ENCODE peak calls at places on chromosomes 6 and 20, in seven cellular contexts. Z is GM06990, N is body of pancreas, G is fibroblast of lung, C is omental fat pad, R is left ventricle myocardium inferior, B is breast epithelium. D is an unnamed sample.

GRCh38 chr6:63634630-63635029 is 972 bp upstream of the PHF3 start:
- DNase-seq in G (no peak), C (no peak), R (no peak), N (no peak), Z (no peak), B (no peak), D (no peak)

GRCh38 chr20:5650191-5650691 is 100.0 kb upstream of the SHLD1 start:
- DNase-seq in B (no peak), N (no peak), C (no peak), Z (peak), R (no peak), G (no peak), D (no peak)

GRCh38 chr6:41073968-41074691 is 1.4 kb downstream of the NFYA start:
- DNase-seq in Z (no peak), C (no peak), N (no peak), R (no peak), B (no peak), G (peak), D (no peak)

GRCh38 chr20:14921546-14921945 is 584.1 kb upstream of the FLRT3 start:
- DNase-seq in B (no peak), R (no peak), G (peak), Z (no peak), C (no peak), N (no peak), D (no peak)

GRCh38 chr20:62893700-62894099 is 32.1 kb upstream of the TCFL5 start:
- DNase-seq in R (peak), N (no peak), C (no peak), B (no peak), Z (no peak), G (no peak), D (no peak)

GRCh38 chr6:101001012-101001411 is 119.9 kb upstream of the ASCC3 start:
- DNase-seq in N (no peak), R (no peak), B (no peak), G (no peak), Z (no peak), C (no peak), D (no peak)

GRCh38 chr6:109443425-109443950 is 3.0 kb downstream of the SMPD2 start:
- DNase-seq in B (no peak), Z (no peak), C (no peak), N (no peak), R (no peak), G (no peak), D (no peak)

GRCh38 chr20:11401988-11402387 is 515.7 kb upstream of the BTBD3 start:
- DNase-seq in R (no peak), N (no peak), G (no peak), B (no peak), C (no peak), Z (no peak), D (no peak)

GRCh38 chr20:62455929-62456328 is 19.9 kb downstream of the GATA5 start:
- DNase-seq in Z (no peak), N (no peak), G (no peak), R (no peak), C (no peak), B (no peak), D (peak)

GRCh38 chr20:57672164-57672563 is 37.7 kb downstream of the PMEPA1 start:
- DNase-seq in N (peak), Z (no peak), G (peak), C (no peak), B (no peak), R (peak), D (no peak)

GRCh38 chr6:106883808-106884262 is 90.7 kb downstream of the CD24 start:
- DNase-seq in N (no peak), C (no peak), G (no peak), Z (no peak), B (no peak), R (no peak), D (no peak)

GRCh38 chr6:119978274-119978889 is 628.8 kb upstream of the MAN1A1 start:
- DNase-seq in N (peak), B (no peak), R (no peak), Z (no peak), G (peak), C (no peak), D (no peak)

GRCh38 chr6:119980802-119981201 is 631.2 kb upstream of the MAN1A1 start:
- DNase-seq in B (no peak), G (no peak), Z (no peak), C (no peak), N (no peak), R (no peak), D (no peak)

GRCh38 chr6:119974430-119975159 is 625.0 kb upstream of the MAN1A1 start:
- DNase-seq in R (no peak), G (no peak), C (no peak), B (no peak), N (no peak), Z (no peak), D (no peak)

GRCh38 chr6:119979862-119980261 is 630.3 kb upstream of the MAN1A1 start:
- DNase-seq in C (no peak), G (peak), B (no peak), N (no peak), Z (no peak), R (no peak), D (no peak)
- TF ChIP-seq CTCF in C (no peak), G (peak), B (no peak), N (no peak), Z (peak), R (no peak), D (peak)

GRCh38 chr20:36666181-36666740 is 20.3 kb upstream of the SLA2 start:
- DNase-seq in Z (no peak), G (peak), B (no peak), C (no peak), N (peak), R (no peak), D (no peak)
- TF ChIP-seq CTCF in Z (peak), G (peak), B (no peak), C (no peak), N (peak), R (peak), D (no peak)

GRCh38 chr20:290081-290831 is at the start of gene C20orf96:
- DNase-seq in R (peak), Z (peak), B (peak), N (peak), G (peak), C (peak), D (peak)
- TF ChIP-seq CTCF in R (peak), Z (peak), B (no peak), N (peak), G (peak), C (no peak), D (no peak)

DNA sequence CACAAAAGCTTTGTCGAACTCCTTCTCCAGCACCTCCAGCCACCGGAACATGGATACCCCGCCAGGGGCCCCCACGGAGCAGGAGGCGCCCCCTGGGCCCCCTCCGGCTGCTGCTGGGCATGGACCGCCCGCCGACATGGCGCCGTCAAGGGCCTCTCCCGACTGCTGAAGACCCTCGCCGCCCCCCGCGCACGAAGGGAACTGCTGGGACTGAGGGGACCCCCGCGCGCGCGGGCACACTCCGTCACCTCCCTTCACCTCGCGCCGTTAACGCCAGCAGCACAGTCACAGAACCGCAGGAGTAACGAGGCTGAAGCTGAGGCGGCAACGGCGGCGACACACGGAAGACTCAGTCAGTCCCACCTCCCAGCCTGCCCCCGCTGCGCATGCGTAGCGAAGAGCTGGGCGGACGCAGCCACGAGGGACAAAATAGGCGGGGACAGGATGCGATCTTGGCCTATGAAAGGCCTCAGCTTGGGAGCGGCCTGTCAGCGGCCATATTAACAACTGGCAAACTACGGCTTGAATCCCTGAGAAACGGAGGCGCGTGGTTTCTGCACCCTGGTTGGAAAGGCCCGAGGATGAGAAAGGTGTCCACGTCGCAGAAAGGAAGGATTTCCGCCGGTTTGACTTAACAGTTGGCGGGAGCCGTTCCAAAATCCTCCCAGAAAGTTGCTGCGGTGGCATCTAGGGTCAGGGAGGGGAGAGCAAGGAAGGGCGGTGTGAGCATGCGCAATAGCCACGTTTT is at the start of gene GOPC:
- DNase-seq in Z (peak), G (peak), N (peak), B (peak), R (peak), C (peak), D (peak)
- TF ChIP-seq CTCF in Z (peak), G (peak), N (no peak), B (no peak), R (peak), C (no peak), D (no peak)

GRCh38 chr6:8664070-8664469 is 228.7 kb upstream of the SLC35B3 start:
- DNase-seq in N (no peak), C (no peak), G (no peak), Z (no peak), R (no peak), B (no peak), D (no peak)

GRCh38 chr6:8655670-8656454 is 220.5 kb upstream of the SLC35B3 start:
- DNase-seq in C (no peak), R (no peak), Z (no peak), B (no peak), N (no peak), G (no peak), D (no peak)

GRCh38 chr6:8657522-8657921 is 222.2 kb upstream of the SLC35B3 start:
- DNase-seq in N (no peak), R (no peak), C (no peak), G (no peak), B (no peak), Z (no peak), D (no peak)

GRCh38 chr6:8659404-8660189 is 224.3 kb upstream of the SLC35B3 start:
- DNase-seq in C (no peak), R (no peak), B (no peak), N (peak), G (no peak), Z (no peak), D (no peak)

GRCh38 chr6:8658391-8658790 is 223.0 kb upstream of the SLC35B3 start:
- DNase-seq in G (no peak), Z (no peak), R (no peak), B (no peak), C (no peak), N (no peak), D (no peak)
- TF ChIP-seq CTCF in G (no peak), Z (no peak), R (no peak), B (no peak), C (no peak), N (no peak), D (no peak)

GRCh38 chr6:136072691-136073090 is 177.4 kb downstream of the MTFR2 start:
- DNase-seq in G (no peak), C (no peak), N (no peak), Z (no peak), B (no peak), R (peak), D (no peak)

GRCh38 chr6:136069119-136069518 is 181.0 kb downstream of the MTFR2 start:
- DNase-seq in C (no peak), R (no peak), Z (no peak), B (no peak), N (no peak), G (peak), D (no peak)

GRCh38 chr6:136073216-136073615 is 176.9 kb downstream of the MTFR2 start:
- DNase-seq in R (no peak), G (no peak), C (no peak), B (no peak), Z (no peak), N (no peak), D (no peak)

GRCh38 chr6:136067731-136068341 is 182.3 kb downstream of the MTFR2 start:
- DNase-seq in N (peak), G (peak), R (no peak), Z (no peak), C (no peak), B (no peak), D (no peak)

GRCh38 chr6:136070815-136071214 is 179.3 kb downstream of the MTFR2 start:
- DNase-seq in B (no peak), R (no peak), N (no peak), Z (no peak), G (no peak), C (no peak), D (no peak)
- TF ChIP-seq CTCF in B (no peak), R (no peak), N (no peak), Z (no peak), G (no peak), C (no peak), D (no peak)

GRCh38 chr6:145814035-145814500 is 527 bp downstream of the FBXO30 start:
- DNase-seq in G (no peak), R (peak), N (peak), C (no peak), Z (no peak), B (no peak), D (no peak)

GRCh38 chr6:145815875-145816274 is 1.3 kb upstream of the FBXO30 start:
- DNase-seq in R (no peak), C (no peak), B (no peak), G (peak), Z (peak), N (no peak), D (no peak)

GRCh38 chr6:145815351-145815772 is 767 bp upstream of the FBXO30 start:
- DNase-seq in C (no peak), Z (no peak), G (peak), B (no peak), N (no peak), R (peak), D (peak)

GRCh38 chr6:145813285-145814034 is 1.1 kb downstream of the FBXO30 start:
- DNase-seq in C (no peak), B (no peak), R (no peak), N (no peak), Z (peak), G (peak), D (no peak)

DNA sequence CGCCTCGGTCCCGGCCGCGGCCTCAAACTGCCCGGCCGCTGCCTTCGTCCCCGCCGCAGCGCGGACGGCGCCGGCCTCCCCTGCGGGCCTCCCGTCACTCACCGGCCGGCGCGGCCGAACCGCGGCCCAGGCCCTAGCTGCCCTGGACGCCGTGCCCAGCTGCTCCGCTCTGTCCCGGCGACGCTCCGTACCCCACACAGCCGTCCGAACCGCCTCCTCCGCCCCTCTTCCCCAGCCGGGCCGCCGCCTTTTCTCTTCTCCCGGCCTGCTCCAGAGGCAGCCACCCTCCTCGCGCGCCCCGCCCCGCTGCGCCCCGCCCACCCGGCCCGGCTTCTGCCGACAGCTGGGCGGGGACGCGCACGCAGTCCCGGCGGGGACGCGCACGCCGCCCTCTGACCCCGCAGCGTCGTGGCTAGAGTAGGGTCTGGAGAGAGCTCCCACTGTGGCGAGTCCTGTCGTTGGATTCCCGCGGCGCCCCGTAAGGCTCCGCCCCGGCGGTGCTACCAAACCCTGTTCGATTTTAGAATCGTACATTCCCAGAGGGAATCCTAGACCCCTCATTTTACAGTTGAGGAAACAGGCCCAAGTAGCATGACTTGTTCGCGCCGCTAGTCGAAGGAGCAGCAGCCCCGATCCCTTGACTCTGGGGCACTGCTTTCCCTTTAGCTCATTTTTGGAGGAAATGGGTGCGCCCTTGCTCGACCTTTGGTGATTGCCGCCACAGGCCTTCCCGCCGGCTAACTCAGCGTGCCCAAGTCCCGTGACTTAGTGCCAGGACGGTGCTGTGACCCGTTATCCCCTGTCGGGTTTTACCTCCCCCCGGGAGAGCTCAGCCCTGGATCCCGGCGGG is at the start of gene FBXO30:
- DNase-seq in N (peak), C (peak), G (peak), B (peak), R (peak), Z (peak), D (peak)
- TF ChIP-seq CTCF in N (peak), C (no peak), G (peak), B (no peak), R (peak), Z (no peak), D (no peak)

GRCh38 chr6:71349395-71349794 is 60.8 kb downstream of the OGFRL1 start:
- DNase-seq in C (no peak), G (peak), N (no peak), B (no peak), R (no peak), Z (no peak), D (no peak)
- TF ChIP-seq CTCF in C (no peak), G (peak), N (peak), B (peak), R (peak), Z (peak), D (peak)